ENCODE peak calls at places on chromosomes 7 and 10, in ten cellular contexts. W, I, K, F, Q, R, Y, E, T and P are unnamed samples.

GRCh38 chr7:17682586-17682985 is 257.7 kb downstream of the SNX13 start:
- DNase-seq in W (no peak), I (peak; percentile 40), K (no peak), F (peak; percentile 65), Q (no peak), R (no peak), Y (no peak), E (no peak), T (no peak), P (no peak)

GRCh38 chr7:137404918-137405317 is 61.4 kb upstream of the PTN start:
- DNase-seq in W (no peak), I (no peak), K (no peak), F (peak; percentile 24), Q (no peak), R (no peak), Y (no peak), E (no peak), T (no peak), P (no peak)

GRCh38 chr7:73652541-73652949 is 15.1 kb upstream of the VPS37D start:
- DNase-seq in W (no peak), I (no peak), K (no peak), F (no peak), Q (no peak), R (peak; percentile 72), Y (no peak), E (no peak), T (no peak), P (no peak)

GRCh38 chr10:59844436-59844835 is 61.9 kb downstream of the CCDC6 start:
- DNase-seq in W (no peak), I (no peak), K (no peak), F (no peak), Q (no peak), R (no peak), Y (no peak), E (no peak), T (no peak), P (no peak)

GRCh38 chr10:129513312-129513711 is 46.3 kb downstream of the MGMT start:
- DNase-seq in W (no peak), I (no peak), K (no peak), F (no peak), Q (no peak), R (no peak), Y (no peak), E (no peak), T (no peak), P (no peak)

GRCh38 chr7:137579913-137580640 is 236.5 kb upstream of the PTN start:
- DNase-seq in W (peak; percentile 95), I (peak; percentile 84), K (no peak), F (peak; percentile 83), Q (peak; percentile 73), R (no peak), Y (no peak), E (peak; percentile 92), T (peak; percentile 65), P (peak; percentile 57)

GRCh38 chr7:101411477-101411954 is 48.8 kb downstream of the COL26A1 start:
- DNase-seq in W (no peak), I (no peak), K (no peak), F (no peak), Q (no peak), R (no peak), Y (no peak), E (no peak), T (no peak), P (no peak)

GRCh38 chr7:23247101-23247601 is 576 bp downstream of the GPNMB start:
- DNase-seq in W (no peak), I (no peak), K (no peak), F (no peak), Q (no peak), R (no peak), Y (no peak), E (no peak), T (no peak), P (no peak)

GRCh38 chr10:99930731-99931550 is 78.8 kb downstream of the DNMBP start:
- DNase-seq in W (peak; percentile 44), I (no peak), K (no peak), F (no peak), Q (no peak), R (peak; percentile 64), Y (no peak), E (no peak), T (no peak), P (no peak)

GRCh38 chr7:3294432-3295100 is 6.5 kb upstream of the SDK1 start:
- DNase-seq in W (no peak), I (no peak), K (no peak), F (no peak), Q (no peak), R (peak; percentile 74), Y (peak; percentile 59), E (no peak), T (no peak), P (no peak)

GRCh38 chr7:47574473-47575328 is 7.2 kb downstream of the TNS3 start:
- DNase-seq in W (peak; percentile 84), I (no peak), K (no peak), F (no peak), Q (no peak), R (no peak), Y (no peak), E (no peak), T (no peak), P (no peak)
- H3K4me3 ChIP-seq in W (no peak overlapping the region), I (no peak overlapping the region), K (no peak overlapping the region), F (no peak overlapping the region), Q (no peak overlapping the region), R (no peak overlapping the region), Y (no peak overlapping the region), E (no peak overlapping the region), T (no peak overlapping the region), P (no peak overlapping the region)

GRCh38 chr10:122112021-122112616 is 123.2 kb downstream of the TACC2 start:
- DNase-seq in W (peak; percentile 76), I (peak; percentile 58), K (no peak), F (peak; percentile 62), Q (peak; percentile 45), R (no peak), Y (no peak), E (peak; percentile 48), T (no peak), P (no peak)
- H3K4me3 ChIP-seq in W (peak overlapping the region; percentile 70), I (peak overlapping the region; percentile 28), K (peak overlapping the region; percentile 70), F (peak overlapping the region; percentile 42), Q (peak overlapping the region; percentile 82), R (no peak overlapping the region), Y (peak overlapping the region; percentile 31), E (peak overlapping the region; percentile 76), T (peak overlapping the region; percentile 78), P (peak overlapping the region; percentile 80)

GRCh38 chr10:62038609-62039190 is 137.2 kb downstream of the ARID5B start:
- DNase-seq in W (peak; percentile 78), I (peak; percentile 84), K (peak; percentile 69), F (peak; percentile 81), Q (peak; percentile 75), R (peak; percentile 76), Y (peak; percentile 84), E (peak; percentile 87), T (no peak), P (no peak)

GRCh38 chr10:62040896-62041295 is 139.4 kb downstream of the ARID5B start:
- DNase-seq in W (no peak), I (no peak), K (no peak), F (no peak), Q (no peak), R (no peak), Y (no peak), E (no peak), T (no peak), P (no peak)

GRCh38 chr10:62037890-62038608 is 136.6 kb downstream of the ARID5B start:
- DNase-seq in W (no peak), I (no peak), K (no peak), F (no peak), Q (no peak), R (no peak), Y (no peak), E (no peak), T (no peak), P (no peak)

GRCh38 chr10:62036186-62037081 is 134.9 kb downstream of the ARID5B start:
- DNase-seq in W (no peak), I (no peak), K (no peak), F (no peak), Q (no peak), R (no peak), Y (no peak), E (no peak), T (no peak), P (no peak)

GRCh38 chr10:62037166-62037831 is 135.8 kb downstream of the ARID5B start:
- DNase-seq in W (peak; percentile 72), I (peak; percentile 87), K (no peak), F (peak; percentile 76), Q (peak; percentile 64), R (no peak), Y (no peak), E (peak; percentile 67), T (no peak), P (no peak)
- H3K4me3 ChIP-seq in W (no peak overlapping the region), I (no peak overlapping the region), K (no peak overlapping the region), F (no peak overlapping the region), Q (no peak overlapping the region), R (no peak overlapping the region), Y (no peak overlapping the region), E (no peak overlapping the region), T (no peak overlapping the region), P (no peak overlapping the region)

GRCh38 chr10:70969188-70969587 is 80.8 kb upstream of the PCBD1 start:
- DNase-seq in W (no peak), I (no peak), K (no peak), F (no peak), Q (no peak), R (no peak), Y (no peak), E (no peak), T (no peak), P (no peak)

GRCh38 chr10:70965566-70965965 is 77.2 kb upstream of the PCBD1 start:
- DNase-seq in W (no peak), I (no peak), K (no peak), F (no peak), Q (no peak), R (no peak), Y (no peak), E (no peak), T (no peak), P (no peak)

GRCh38 chr10:70964881-70965280 is 76.5 kb upstream of the PCBD1 start:
- DNase-seq in W (no peak), I (no peak), K (no peak), F (no peak), Q (no peak), R (no peak), Y (no peak), E (no peak), T (no peak), P (no peak)

GRCh38 chr10:70967591-70968588 is 79.5 kb upstream of the PCBD1 start:
- DNase-seq in W (peak; percentile 13), I (no peak), K (no peak), F (peak; percentile 21), Q (peak; percentile 4), R (no peak), Y (no peak), E (no peak), T (no peak), P (no peak)

DNA sequence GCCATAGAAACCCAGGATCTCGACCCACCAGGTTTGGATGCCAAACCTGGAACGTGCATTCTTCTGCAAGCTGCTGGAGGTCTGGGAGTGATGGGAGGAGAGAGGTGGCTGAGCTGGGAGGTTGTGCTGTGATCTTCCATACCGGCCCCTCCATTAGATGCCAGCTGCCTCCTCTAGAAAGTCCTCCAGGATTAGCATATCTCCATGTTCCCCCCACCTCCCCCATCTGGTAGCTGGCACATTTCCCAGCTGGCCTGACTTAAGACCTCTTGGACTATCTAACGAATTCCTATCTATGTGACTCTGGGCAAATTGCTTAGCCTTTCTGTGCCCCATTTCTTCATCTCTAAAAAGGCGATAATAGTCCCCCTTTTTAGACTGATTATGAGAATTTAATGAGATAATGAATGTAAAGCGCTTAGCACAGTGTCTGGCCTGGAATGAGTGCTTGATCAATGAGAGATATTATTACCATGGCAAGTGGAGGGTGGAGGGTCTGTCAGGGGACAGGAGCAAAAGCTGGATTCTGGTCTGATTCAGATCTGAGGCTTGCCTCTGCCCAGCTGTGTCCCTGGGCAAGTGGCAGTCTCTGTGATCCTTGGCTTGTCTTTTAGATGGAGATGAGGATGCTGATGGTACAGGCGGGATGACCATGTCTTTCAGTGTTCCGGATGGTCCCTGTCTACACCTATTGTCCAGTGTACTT is 78.6 kb upstream of the PCBD1 start:
- DNase-seq in W (no peak), I (no peak), K (no peak), F (no peak), Q (no peak), R (no peak), Y (no peak), E (no peak), T (no peak), P (no peak)
- H3K4me3 ChIP-seq in W (no peak overlapping the region), I (no peak overlapping the region), K (no peak overlapping the region), F (no peak overlapping the region), Q (no peak overlapping the region), R (no peak overlapping the region), Y (no peak overlapping the region), E (no peak overlapping the region), T (no peak overlapping the region), P (no peak overlapping the region)